ENCODE peak calls at places on chromosomes 12 and 14, in four cellular contexts. A is GM12878, K is HL-60, C is K562. M is an unnamed sample.

GRCh38 chr12:79414252-79414651 is 276.5 kb downstream of the PAWR start:
- DNase-seq in K (no peak), C (no peak), A (no peak), M (no peak)

GRCh38 chr14:34461334-34462131 is 507 bp downstream of the SPTSSA start:
- DNase-seq in A (no peak), C (peak; percentile 62), K (peak; percentile 51), M (no peak)

GRCh38 chr12:90977224-90977623 is 22.2 kb upstream of the CCER1 start:
- DNase-seq in K (no peak), C (no peak), A (no peak), M (no peak)

GRCh38 chr12:10094648-10095047 is 4.1 kb downstream of the CLEC1A start:
- DNase-seq in K (no peak), C (no peak), A (no peak), M (no peak)

GRCh38 chr14:58513272-58513671 is 85.8 kb downstream of the KIAA0586 start:
- DNase-seq in A (no peak), C (no peak), K (no peak), M (no peak)

GRCh38 chr12:76010732-76011458 is 20.7 kb downstream of the PHLDA1 start:
- DNase-seq in A (no peak), C (no peak), K (no peak), M (no peak)

GRCh38 chr12:111298583-111299436 is 70.1 kb downstream of the PHETA1 start:
- DNase-seq in A (no peak), C (peak; percentile 73), K (peak; percentile 57), M (peak; percentile 76)

GRCh38 chr12:131920157-131920508 is 8.9 kb upstream of the PUS1 start:
- DNase-seq in A (no peak), K (no peak), C (no peak), M (no peak)

GRCh38 chr12:15243102-15243501 is 21.9 kb upstream of the RERG start:
- DNase-seq in A (no peak), K (no peak), C (no peak), M (no peak)

GRCh38 chr14:75401356-75401755 is 26.5 kb upstream of the JDP2 start:
- DNase-seq in A (no peak), K (no peak), C (no peak), M (no peak)

GRCh38 chr12:3520711-3521110 is 29.7 kb downstream of the PRMT8 start:
- DNase-seq in C (no peak), A (no peak), K (no peak), M (no peak)

GRCh38 chr14:96626916-96627315 is 124.7 kb downstream of the PAPOLA start:
- DNase-seq in A (no peak), K (peak; percentile 5), C (no peak), M (no peak)

GRCh38 chr14:67763158-67763822 is 53.1 kb downstream of the ZFYVE26 start:
- DNase-seq in C (no peak), A (no peak), K (peak; percentile 9), M (no peak)

GRCh38 chr12:102343361-102344121 is 136.8 kb downstream of the IGF1 start:
- DNase-seq in C (no peak), A (no peak), K (no peak), M (no peak)

GRCh38 chr12:117590386-117590785 is 229.0 kb upstream of the NOS1 start:
- DNase-seq in K (no peak), A (no peak), C (no peak), M (no peak)

GRCh38 chr14:94320243-94320642 is 2.9 kb downstream of the SERPINA6 start:
- DNase-seq in C (no peak), A (no peak), K (no peak), M (no peak)

GRCh38 chr12:40105515-40106201 is at the start of gene SLC2A13:
- DNase-seq in C (peak; percentile 95), K (peak; percentile 60), A (no peak), M (peak; percentile 79)

GRCh38 chr12:105855691-105856405 is 282.9 kb downstream of the NUAK1 start:
- DNase-seq in K (no peak), C (no peak), A (no peak), M (no peak)

GRCh38 chr12:104215638-104216297 is at the start of gene TXNRD1:
- DNase-seq in C (peak; percentile 84), K (peak; percentile 82), A (peak; percentile 19), M (peak; percentile 86)

GRCh38 chr12:57898308-57898970 is 42.9 kb upstream of the ATP23 start:
- DNase-seq in K (peak; percentile 45), A (peak; percentile 24), C (no peak), M (no peak)

GRCh38 chr14:51533160-51533559 is 118.5 kb upstream of the FRMD6 start:
- DNase-seq in K (no peak), A (no peak), C (no peak), M (no peak)

GRCh38 chr12:67750528-67751183 is 102.1 kb downstream of the DYRK2 start:
- DNase-seq in A (no peak), C (no peak), K (no peak), M (no peak)

GRCh38 chr12:129903956-129904769 is at the start of gene TMEM132D:
- DNase-seq in C (no peak), K (no peak), A (no peak), M (no peak)

GRCh38 chr14:52926994-52927393 is 23.9 kb downstream of the FERMT2 start:
- DNase-seq in A (no peak), C (no peak), K (no peak), M (no peak)

GRCh38 chr14:89330236-89331002 is 86.6 kb downstream of the FOXN3 start:
- DNase-seq in K (no peak), C (no peak), A (no peak), M (no peak)

GRCh38 chr12:48145981-48146380 is 11.3 kb downstream of the ASB8 start:
- DNase-seq in C (no peak), A (no peak), K (no peak), M (no peak)

GRCh38 chr12:67354966-67355365 is 85.8 kb downstream of the CAND1 start:
- DNase-seq in C (no peak), A (no peak), K (no peak), M (no peak)

GRCh38 chr12:57738661-57739237 is at the start of gene AGAP2:
- DNase-seq in K (no peak), C (no peak), A (no peak), M (no peak)

GRCh38 chr12:10236720-10237119 is 24.0 kb downstream of the GABARAPL1 start:
- DNase-seq in K (no peak), C (no peak), A (no peak), M (no peak)

GRCh38 chr12:121883315-121883660 is 5.3 kb upstream of the PSMD9 start:
- DNase-seq in C (no peak), A (no peak), K (no peak), M (no peak)

GRCh38 chr12:69900720-69901131 is 75.7 kb downstream of the MYRFL start:
- DNase-seq in K (peak; percentile 62), A (no peak), C (peak; percentile 38), M (no peak)

GRCh38 chr14:96274122-96274910 is 18.3 kb downstream of the BDKRB1 start:
- DNase-seq in C (no peak), A (no peak), K (no peak), M (no peak)

GRCh38 chr14:51682411-51682810 is 30.7 kb downstream of the FRMD6 start:
- DNase-seq in C (no peak), A (no peak), K (no peak), M (no peak)

GRCh38 chr12:10641735-10642500 is 28.5 kb upstream of the MAGOHB start:
- DNase-seq in C (no peak), K (no peak), A (no peak), M (no peak)

GRCh38 chr14:74867673-74868072 is 8.3 kb downstream of the PROX2 start:
- DNase-seq in A (no peak), K (peak; percentile 12), C (no peak), M (no peak)

GRCh38 chr12:38162708-38163441 is 153.7 kb upstream of the ALG10B start:
- DNase-seq in K (no peak), C (no peak), A (no peak), M (no peak)
- TF ChIP-seq SPI1 in K (no peak), C (no peak), A (no peak), M (no peak)

GRCh38 chr12:96250119-96250685 is 56.0 kb downstream of the ELK3 start:
- DNase-seq in K (no peak), C (no peak), A (no peak), M (no peak)
- TF ChIP-seq POLR2AphosphoS5 in K (no peak), C (no peak), A (no peak), M (no peak)

GRCh38 chr12:6766651-6767300 is 613 bp downstream of the PTMS start:
- DNase-seq in K (peak; percentile 41), C (peak; percentile 70), A (no peak), M (no peak)
- TF ChIP-seq SPI1 in K (no peak), C (no peak), A (no peak), M (no peak)

GRCh38 chr14:103694572-103695026 is 20.7 kb downstream of the XRCC3 start:
- DNase-seq in A (no peak), C (no peak), K (no peak), M (no peak)
- TF ChIP-seq POLR2AphosphoS5 in A (no peak), C (no peak), K (peak; percentile 22), M (no peak)

GRCh38 chr12:30993766-30994165 is 67.2 kb downstream of the TSPAN11 start:
- DNase-seq in C (no peak), A (no peak), K (no peak), M (no peak)
- TF ChIP-seq SPI1 in C (no peak), A (no peak), K (no peak), M (no peak)

DNA sequence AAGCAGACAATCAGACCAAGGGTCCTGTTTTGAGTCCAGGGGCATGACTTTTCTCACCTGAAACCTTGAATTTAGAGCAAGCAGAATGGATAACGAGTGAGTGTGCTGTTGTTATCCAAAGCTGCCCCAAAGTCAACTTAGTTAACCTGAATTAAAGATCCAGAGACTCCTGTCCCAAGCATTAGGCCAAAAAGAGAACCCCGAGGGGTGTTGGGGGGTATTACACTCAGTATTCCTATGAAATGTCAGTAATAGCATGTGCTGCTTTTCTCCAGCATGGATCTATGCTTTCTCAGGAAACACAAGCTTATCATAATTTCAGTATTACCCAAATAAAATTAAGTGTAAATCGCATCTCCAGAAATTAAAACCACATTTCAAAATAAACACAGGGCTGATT is 19.0 kb downstream of the EIF4B start:
- DNase-seq in A (no peak), K (no peak), C (no peak), M (no peak)
- TF ChIP-seq POLR2AphosphoS5 in A (no peak), K (no peak), C (no peak), M (no peak)

GRCh38 chr14:104553166-104554087 is 26.1 kb upstream of the C14orf180 start:
- DNase-seq in K (no peak), C (no peak), A (no peak), M (no peak)

GRCh38 chr14:104556256-104557021 is 23.1 kb upstream of the C14orf180 start:
- DNase-seq in A (no peak), C (no peak), K (no peak), M (no peak)

GRCh38 chr14:104554088-104554607 is 25.4 kb upstream of the C14orf180 start:
- DNase-seq in K (no peak), A (no peak), C (no peak), M (no peak)

GRCh38 chr14:104555621-104556255 is 23.8 kb upstream of the C14orf180 start:
- DNase-seq in K (no peak), C (no peak), A (no peak), M (no peak)

GRCh38 chr14:104554608-104555401 is 24.8 kb upstream of the C14orf180 start:
- DNase-seq in K (no peak), A (no peak), C (no peak), M (no peak)
- TF ChIP-seq SPI1 in K (no peak), A (no peak), C (no peak), M (no peak)

GRCh38 chr14:24051789-24052655 is at the start of gene CARMIL3:
- DNase-seq in C (peak; percentile 86), K (no peak), A (no peak), M (peak; percentile 86)
- TF ChIP-seq POLR2AphosphoS5 in C (no peak), K (no peak), A (peak; percentile 29), M (no peak)